ENCODE peak calls at places on chromosomes 5 and 9, in ten cellular contexts. One of them, this sample, is unnamed.

GRCh38 chr5:14265574-14265973 is 122.4 kb downstream of the TRIO start:
- DNase-seq in nucleus accumbens: no peak
- DNase-seq in heart right ventricle: no peak
- DNase-seq in stimulated activated CD4-positive, alpha-beta T cell treated with anti-CD3 and anti-CD28 coated beads, TNF-alpha, amount 100 ng/mL, for 1 hour: no peak
- DNase-seq in KBM-7: no peak
- DNase-seq in iris pigment epithelial cell: peak; percentile 95
- DNase-seq in MCF 10A: peak; percentile 54
- DNase-seq in prostate gland: no peak
- DNase-seq in Karpas-422: no peak
- DNase-seq in HFF-Myc: peak; percentile 67
- DNase-seq in this sample: no peak

GRCh38 chr5:84403773-84404172 is 19.1 kb upstream of the EDIL3 start:
- DNase-seq in nucleus accumbens: no peak
- DNase-seq in HFF-Myc: peak; percentile 9
- DNase-seq in heart right ventricle: no peak
- DNase-seq in KBM-7: no peak
- DNase-seq in iris pigment epithelial cell: peak; percentile 98
- DNase-seq in MCF 10A: peak; percentile 26
- DNase-seq in stimulated activated CD4-positive, alpha-beta T cell treated with anti-CD3 and anti-CD28 coated beads, TNF-alpha, amount 100 ng/mL, for 1 hour: no peak
- DNase-seq in Karpas-422: no peak
- DNase-seq in prostate gland: no peak
- DNase-seq in this sample: no peak

GRCh38 chr9:120539951-120540350 is 40.0 kb downstream of the CDK5RAP2 start:
- DNase-seq in KBM-7: no peak
- DNase-seq in iris pigment epithelial cell: no peak
- DNase-seq in prostate gland: no peak
- DNase-seq in MCF 10A: no peak
- DNase-seq in nucleus accumbens: no peak
- DNase-seq in HFF-Myc: no peak
- DNase-seq in Karpas-422: no peak
- DNase-seq in heart right ventricle: no peak
- DNase-seq in stimulated activated CD4-positive, alpha-beta T cell treated with anti-CD3 and anti-CD28 coated beads, TNF-alpha, amount 100 ng/mL, for 1 hour: no peak
- DNase-seq in this sample: no peak

GRCh38 chr9:74322661-74323314 is 174.3 kb upstream of the RORB start:
- DNase-seq in KBM-7: no peak
- DNase-seq in nucleus accumbens: no peak
- DNase-seq in stimulated activated CD4-positive, alpha-beta T cell treated with anti-CD3 and anti-CD28 coated beads, TNF-alpha, amount 100 ng/mL, for 1 hour: no peak
- DNase-seq in heart right ventricle: no peak
- DNase-seq in HFF-Myc: no peak
- DNase-seq in iris pigment epithelial cell: no peak
- DNase-seq in Karpas-422: no peak
- DNase-seq in MCF 10A: no peak
- DNase-seq in prostate gland: no peak
- DNase-seq in this sample: no peak

GRCh38 chr5:178624626-178625546 is 2.0 kb downstream of the CLK4 start:
- DNase-seq in prostate gland: no peak
- DNase-seq in MCF 10A: peak; percentile 31
- DNase-seq in KBM-7: peak; percentile 23
- DNase-seq in HFF-Myc: no peak
- DNase-seq in Karpas-422: peak; percentile 47
- DNase-seq in heart right ventricle: no peak
- DNase-seq in nucleus accumbens: no peak
- DNase-seq in iris pigment epithelial cell: peak; percentile 20
- DNase-seq in stimulated activated CD4-positive, alpha-beta T cell treated with anti-CD3 and anti-CD28 coated beads, TNF-alpha, amount 100 ng/mL, for 1 hour: no peak
- DNase-seq in this sample: no peak

GRCh38 chr5:74314906-74315305 is 325.6 kb downstream of the ENC1 start:
- DNase-seq in KBM-7: no peak
- DNase-seq in MCF 10A: no peak
- DNase-seq in Karpas-422: no peak
- DNase-seq in iris pigment epithelial cell: no peak
- DNase-seq in heart right ventricle: no peak
- DNase-seq in nucleus accumbens: no peak
- DNase-seq in prostate gland: no peak
- DNase-seq in stimulated activated CD4-positive, alpha-beta T cell treated with anti-CD3 and anti-CD28 coated beads, TNF-alpha, amount 100 ng/mL, for 1 hour: no peak
- DNase-seq in HFF-Myc: no peak
- DNase-seq in this sample: no peak

GRCh38 chr9:4573634-4574391 is 83.5 kb downstream of the SLC1A1 start:
- DNase-seq in prostate gland: peak; percentile 27
- DNase-seq in stimulated activated CD4-positive, alpha-beta T cell treated with anti-CD3 and anti-CD28 coated beads, TNF-alpha, amount 100 ng/mL, for 1 hour: no peak
- DNase-seq in MCF 10A: no peak
- DNase-seq in nucleus accumbens: no peak
- DNase-seq in Karpas-422: no peak
- DNase-seq in heart right ventricle: no peak
- DNase-seq in iris pigment epithelial cell: no peak
- DNase-seq in HFF-Myc: no peak
- DNase-seq in KBM-7: no peak
- DNase-seq in this sample: no peak

GRCh38 chr5:91478096-91478495 is 95.0 kb upstream of the ARRDC3 start:
- DNase-seq in MCF 10A: no peak
- DNase-seq in iris pigment epithelial cell: no peak
- DNase-seq in HFF-Myc: no peak
- DNase-seq in Karpas-422: no peak
- DNase-seq in prostate gland: no peak
- DNase-seq in nucleus accumbens: no peak
- DNase-seq in heart right ventricle: no peak
- DNase-seq in stimulated activated CD4-positive, alpha-beta T cell treated with anti-CD3 and anti-CD28 coated beads, TNF-alpha, amount 100 ng/mL, for 1 hour: no peak
- DNase-seq in KBM-7: no peak
- DNase-seq in this sample: no peak

GRCh38 chr5:181070523-181070922 is 30.5 kb downstream of the BTNL9 start:
- DNase-seq in nucleus accumbens: no peak
- DNase-seq in prostate gland: no peak
- DNase-seq in Karpas-422: no peak
- DNase-seq in iris pigment epithelial cell: no peak
- DNase-seq in stimulated activated CD4-positive, alpha-beta T cell treated with anti-CD3 and anti-CD28 coated beads, TNF-alpha, amount 100 ng/mL, for 1 hour: no peak
- DNase-seq in HFF-Myc: no peak
- DNase-seq in MCF 10A: no peak
- DNase-seq in KBM-7: no peak
- DNase-seq in heart right ventricle: no peak
- DNase-seq in this sample: no peak

GRCh38 chr5:132372542-132372941 is 3.0 kb downstream of the SLC22A5 start:
- DNase-seq in heart right ventricle: no peak
- DNase-seq in iris pigment epithelial cell: peak; percentile 39
- DNase-seq in nucleus accumbens: no peak
- DNase-seq in prostate gland: no peak
- DNase-seq in KBM-7: no peak
- DNase-seq in MCF 10A: no peak
- DNase-seq in stimulated activated CD4-positive, alpha-beta T cell treated with anti-CD3 and anti-CD28 coated beads, TNF-alpha, amount 100 ng/mL, for 1 hour: no peak
- DNase-seq in Karpas-422: no peak
- DNase-seq in HFF-Myc: no peak
- DNase-seq in this sample: no peak

GRCh38 chr5:55227738-55228430 is 769 bp upstream of the MCIDAS start:
- DNase-seq in prostate gland: no peak
- DNase-seq in iris pigment epithelial cell: no peak
- DNase-seq in MCF 10A: no peak
- DNase-seq in heart right ventricle: no peak
- DNase-seq in KBM-7: no peak
- DNase-seq in HFF-Myc: no peak
- DNase-seq in nucleus accumbens: no peak
- DNase-seq in Karpas-422: no peak
- DNase-seq in stimulated activated CD4-positive, alpha-beta T cell treated with anti-CD3 and anti-CD28 coated beads, TNF-alpha, amount 100 ng/mL, for 1 hour: no peak
- DNase-seq in this sample: no peak

GRCh38 chr9:88776717-88777497 is 214.4 kb upstream of the S1PR3 start:
- DNase-seq in iris pigment epithelial cell: peak; percentile 98
- DNase-seq in heart right ventricle: no peak
- DNase-seq in stimulated activated CD4-positive, alpha-beta T cell treated with anti-CD3 and anti-CD28 coated beads, TNF-alpha, amount 100 ng/mL, for 1 hour: no peak
- DNase-seq in Karpas-422: peak; percentile 48
- DNase-seq in HFF-Myc: peak; percentile 52
- DNase-seq in prostate gland: no peak
- DNase-seq in KBM-7: peak; percentile 14
- DNase-seq in nucleus accumbens: no peak
- DNase-seq in MCF 10A: peak; percentile 79
- DNase-seq in this sample: no peak

GRCh38 chr5:177162379-177162778 is 28.8 kb downstream of the NSD1 start:
- DNase-seq in HFF-Myc: no peak
- DNase-seq in KBM-7: no peak
- DNase-seq in iris pigment epithelial cell: no peak
- DNase-seq in prostate gland: no peak
- DNase-seq in MCF 10A: no peak
- DNase-seq in heart right ventricle: no peak
- DNase-seq in Karpas-422: no peak
- DNase-seq in nucleus accumbens: no peak
- DNase-seq in stimulated activated CD4-positive, alpha-beta T cell treated with anti-CD3 and anti-CD28 coated beads, TNF-alpha, amount 100 ng/mL, for 1 hour: no peak
- DNase-seq in this sample: no peak

GRCh38 chr9:114025760-114026159 is 52.3 kb downstream of the AMBP start:
- DNase-seq in iris pigment epithelial cell: no peak
- DNase-seq in stimulated activated CD4-positive, alpha-beta T cell treated with anti-CD3 and anti-CD28 coated beads, TNF-alpha, amount 100 ng/mL, for 1 hour: no peak
- DNase-seq in nucleus accumbens: no peak
- DNase-seq in HFF-Myc: no peak
- DNase-seq in MCF 10A: no peak
- DNase-seq in prostate gland: no peak
- DNase-seq in KBM-7: no peak
- DNase-seq in heart right ventricle: no peak
- DNase-seq in Karpas-422: no peak
- DNase-seq in this sample: no peak

GRCh38 chr9:79609468-79610018 is 37.8 kb downstream of the TLE4 start:
- DNase-seq in Karpas-422: no peak
- DNase-seq in heart right ventricle: no peak
- DNase-seq in HFF-Myc: no peak
- DNase-seq in MCF 10A: no peak
- DNase-seq in nucleus accumbens: no peak
- DNase-seq in iris pigment epithelial cell: no peak
- DNase-seq in KBM-7: no peak
- DNase-seq in stimulated activated CD4-positive, alpha-beta T cell treated with anti-CD3 and anti-CD28 coated beads, TNF-alpha, amount 100 ng/mL, for 1 hour: no peak
- DNase-seq in prostate gland: no peak
- DNase-seq in this sample: no peak

GRCh38 chr9:132199056-132199455 is 37.2 kb downstream of the NTNG2 start:
- DNase-seq in HFF-Myc: no peak
- DNase-seq in heart right ventricle: no peak
- DNase-seq in Karpas-422: no peak
- DNase-seq in nucleus accumbens: no peak
- DNase-seq in KBM-7: no peak
- DNase-seq in stimulated activated CD4-positive, alpha-beta T cell treated with anti-CD3 and anti-CD28 coated beads, TNF-alpha, amount 100 ng/mL, for 1 hour: no peak
- DNase-seq in prostate gland: no peak
- DNase-seq in iris pigment epithelial cell: no peak
- DNase-seq in MCF 10A: no peak
- DNase-seq in this sample: no peak

GRCh38 chr5:143142596-143143435 is 260.7 kb downstream of the NR3C1 start:
- DNase-seq in Karpas-422: no peak
- DNase-seq in stimulated activated CD4-positive, alpha-beta T cell treated with anti-CD3 and anti-CD28 coated beads, TNF-alpha, amount 100 ng/mL, for 1 hour: no peak
- DNase-seq in MCF 10A: peak; percentile 97
- DNase-seq in prostate gland: peak; percentile 82
- DNase-seq in HFF-Myc: no peak
- DNase-seq in iris pigment epithelial cell: peak; percentile 69
- DNase-seq in heart right ventricle: peak; percentile 79
- DNase-seq in nucleus accumbens: peak; percentile 41
- DNase-seq in KBM-7: no peak
- DNase-seq in this sample: no peak

GRCh38 chr9:18442629-18443491 is 31.1 kb upstream of the ADAMTSL1 start:
- DNase-seq in stimulated activated CD4-positive, alpha-beta T cell treated with anti-CD3 and anti-CD28 coated beads, TNF-alpha, amount 100 ng/mL, for 1 hour: peak; percentile 7
- DNase-seq in HFF-Myc: peak; percentile 63
- DNase-seq in KBM-7: peak; percentile 60
- DNase-seq in prostate gland: peak; percentile 72
- DNase-seq in Karpas-422: peak; percentile 84
- DNase-seq in nucleus accumbens: peak; percentile 40
- DNase-seq in MCF 10A: peak; percentile 80
- DNase-seq in iris pigment epithelial cell: peak; percentile 91
- DNase-seq in heart right ventricle: peak; percentile 74
- DNase-seq in this sample: no peak

GRCh38 chr5:29263836-29264235 is 1929.7 kb upstream of the CDH6 start:
- DNase-seq in stimulated activated CD4-positive, alpha-beta T cell treated with anti-CD3 and anti-CD28 coated beads, TNF-alpha, amount 100 ng/mL, for 1 hour: no peak
- DNase-seq in KBM-7: no peak
- DNase-seq in Karpas-422: no peak
- DNase-seq in nucleus accumbens: no peak
- DNase-seq in heart right ventricle: no peak
- DNase-seq in HFF-Myc: no peak
- DNase-seq in prostate gland: no peak
- DNase-seq in iris pigment epithelial cell: no peak
- DNase-seq in MCF 10A: peak; percentile 58
- DNase-seq in this sample: no peak

GRCh38 chr5:123611407-123611709 is 99.4 kb downstream of the CSNK1G3 start:
- DNase-seq in MCF 10A: no peak
- DNase-seq in Karpas-422: no peak
- DNase-seq in prostate gland: no peak
- DNase-seq in stimulated activated CD4-positive, alpha-beta T cell treated with anti-CD3 and anti-CD28 coated beads, TNF-alpha, amount 100 ng/mL, for 1 hour: no peak
- DNase-seq in nucleus accumbens: no peak
- DNase-seq in iris pigment epithelial cell: no peak
- DNase-seq in HFF-Myc: no peak
- DNase-seq in KBM-7: no peak
- DNase-seq in heart right ventricle: no peak
- DNase-seq in this sample: no peak

GRCh38 chr5:148979104-148979723 is 83.6 kb downstream of the SH3TC2 start:
- DNase-seq in Karpas-422: no peak
- DNase-seq in MCF 10A: peak; percentile 95
- DNase-seq in KBM-7: no peak
- DNase-seq in prostate gland: peak; percentile 74
- DNase-seq in heart right ventricle: no peak
- DNase-seq in HFF-Myc: no peak
- DNase-seq in nucleus accumbens: no peak
- DNase-seq in stimulated activated CD4-positive, alpha-beta T cell treated with anti-CD3 and anti-CD28 coated beads, TNF-alpha, amount 100 ng/mL, for 1 hour: no peak
- DNase-seq in iris pigment epithelial cell: no peak
- DNase-seq in this sample: no peak

GRCh38 chr5:40356248-40356647 is 323.5 kb upstream of the PTGER4 start:
- DNase-seq in stimulated activated CD4-positive, alpha-beta T cell treated with anti-CD3 and anti-CD28 coated beads, TNF-alpha, amount 100 ng/mL, for 1 hour: no peak
- DNase-seq in nucleus accumbens: no peak
- DNase-seq in prostate gland: no peak
- DNase-seq in KBM-7: peak; percentile 51
- DNase-seq in heart right ventricle: no peak
- DNase-seq in HFF-Myc: no peak
- DNase-seq in iris pigment epithelial cell: no peak
- DNase-seq in Karpas-422: no peak
- DNase-seq in MCF 10A: no peak
- DNase-seq in this sample: peak; percentile 10

GRCh38 chr9:135147473-135147805 is 60.0 kb downstream of the OLFM1 start:
- DNase-seq in nucleus accumbens: no peak
- DNase-seq in Karpas-422: no peak
- DNase-seq in KBM-7: no peak
- DNase-seq in heart right ventricle: no peak
- DNase-seq in prostate gland: no peak
- DNase-seq in iris pigment epithelial cell: no peak
- DNase-seq in stimulated activated CD4-positive, alpha-beta T cell treated with anti-CD3 and anti-CD28 coated beads, TNF-alpha, amount 100 ng/mL, for 1 hour: no peak
- DNase-seq in HFF-Myc: no peak
- DNase-seq in MCF 10A: no peak
- DNase-seq in this sample: no peak

GRCh38 chr5:8598356-8598755 is 729.4 kb downstream of the MTRR start:
- DNase-seq in KBM-7: no peak
- DNase-seq in nucleus accumbens: no peak
- DNase-seq in prostate gland: no peak
- DNase-seq in heart right ventricle: no peak
- DNase-seq in iris pigment epithelial cell: no peak
- DNase-seq in MCF 10A: no peak
- DNase-seq in Karpas-422: no peak
- DNase-seq in HFF-Myc: no peak
- DNase-seq in stimulated activated CD4-positive, alpha-beta T cell treated with anti-CD3 and anti-CD28 coated beads, TNF-alpha, amount 100 ng/mL, for 1 hour: no peak
- DNase-seq in this sample: no peak

This sample was measured in GF-D8.